ENCODE peak calls at places on chromosomes 4 and X, in four cellular contexts. G, W, Q and J are unnamed samples.
A peak's percentile ranks its signal among the peaks of the same experiment; 100 is the strongest.

GRCh38 chr4:14069871-14070270 is 442.3 kb upstream of the BOD1L1 start:
- DNase-seq in Q (no peak), G (no peak), W (no peak), J (no peak)

GRCh38 chr4:336893-337142 is 796 bp upstream of the ZNF141 start:
- DNase-seq in G (no peak), W (no peak), Q (no peak), J (no peak)

GRCh38 chr4:57492479-57492878 is 382.3 kb upstream of the IGFBP7 start:
- DNase-seq in Q (no peak), G (no peak), W (no peak), J (no peak)

GRCh38 chrX:123859409-123859827 is 435 bp upstream of the XIAP start:
- DNase-seq in G (peak; percentile 70), Q (no peak), W (no peak), J (no peak)

GRCh38 chr4:4386296-4386735 is 586 bp upstream of the NSG1 start:
- DNase-seq in G (peak; percentile 39), W (no peak), Q (no peak), J (peak; percentile 48)

GRCh38 chr4:4922441-4922840 is 63.0 kb downstream of the MSX1 start:
- DNase-seq in Q (peak; percentile 39), W (no peak), G (no peak), J (no peak)

GRCh38 chr4:101081695-101082369 is 265.5 kb downstream of the PPP3CA start:
- DNase-seq in W (no peak), G (no peak), Q (peak; percentile 6), J (no peak)

GRCh38 chr4:31175242-31175910 is 455.2 kb downstream of the PCDH7 start:
- DNase-seq in G (no peak), Q (peak; percentile 81), W (no peak), J (no peak)

GRCh38 chrX:34656842-34657780 is at the start of gene TMEM47:
- DNase-seq in Q (peak; percentile 63), W (no peak), G (no peak), J (peak; percentile 61)

GRCh38 chrX:18701621-18702361 is 5.7 kb upstream of the PPEF1 start:
- DNase-seq in G (no peak), Q (peak; percentile 21), W (no peak), J (peak; percentile 47)

GRCh38 chr4:81326581-81326980 is 111.6 kb upstream of the PRKG2 start:
- DNase-seq in Q (no peak), W (no peak), G (no peak), J (no peak)

GRCh38 chrX:85109235-85109634 is 105.6 kb downstream of the APOOL start:
- DNase-seq in Q (peak; percentile 14), W (no peak), G (peak; percentile 3), J (peak; percentile 12)